ENCODE peak calls at places on chromosomes 12 and 14, in ten cellular contexts. One of them, this sample, is unnamed. For H3K4me1, the result is how much of the 10 kb centered on the place peaks cover.

GRCh38 chr12:95820096-95820703 is 29.6 kb upstream of the NTN4 start:
- DNase-seq in HCT116: peak
- DNase-seq in K562: peak
- DNase-seq in astrocyte: peak
- DNase-seq in IMR-90: peak
- DNase-seq in ascending aorta: no peak
- DNase-seq in upper lobe of right lung: no peak
- DNase-seq in cardiac muscle cell: peak
- DNase-seq in psoas muscle: no peak
- DNase-seq in GM23338: peak
- DNase-seq in this sample: no peak

GRCh38 chr14:34035177-34035933 is 84.5 kb upstream of the EGLN3 start:
- DNase-seq in HCT116: no peak
- DNase-seq in K562: no peak
- DNase-seq in psoas muscle: no peak
- DNase-seq in astrocyte: no peak
- DNase-seq in IMR-90: no peak
- DNase-seq in GM23338: no peak
- DNase-seq in cardiac muscle cell: no peak
- DNase-seq in upper lobe of right lung: no peak
- DNase-seq in ascending aorta: no peak
- DNase-seq in this sample: no peak

GRCh38 chr12:666066-666465 is 2.8 kb upstream of the NINJ2 start:
- DNase-seq in HCT116: no peak
- DNase-seq in upper lobe of right lung: no peak
- DNase-seq in astrocyte: no peak
- DNase-seq in cardiac muscle cell: no peak
- DNase-seq in psoas muscle: no peak
- DNase-seq in K562: no peak
- DNase-seq in GM23338: no peak
- DNase-seq in ascending aorta: no peak
- DNase-seq in IMR-90: no peak
- DNase-seq in this sample: no peak

GRCh38 chr12:106309671-106310313 is 7.3 kb downstream of the TCP11L2 start:
- DNase-seq in HCT116: no peak
- DNase-seq in astrocyte: peak
- DNase-seq in IMR-90: peak
- DNase-seq in GM23338: no peak
- DNase-seq in upper lobe of right lung: no peak
- DNase-seq in ascending aorta: no peak
- DNase-seq in K562: no peak
- DNase-seq in psoas muscle: peak
- DNase-seq in cardiac muscle cell: no peak
- DNase-seq in this sample: peak

GRCh38 chr12:6347367-6348338 is 5.8 kb upstream of the TNFRSF1A start:
- DNase-seq in ascending aorta: peak
- DNase-seq in IMR-90: peak
- DNase-seq in GM23338: no peak
- DNase-seq in K562: no peak
- DNase-seq in cardiac muscle cell: no peak
- DNase-seq in psoas muscle: peak
- DNase-seq in upper lobe of right lung: no peak
- DNase-seq in HCT116: no peak
- DNase-seq in astrocyte: peak
- DNase-seq in this sample: no peak

GRCh38 chr14:66746316-66747006 is 238.5 kb downstream of the GPHN start:
- DNase-seq in ascending aorta: no peak
- DNase-seq in GM23338: peak
- DNase-seq in upper lobe of right lung: no peak
- DNase-seq in psoas muscle: no peak
- DNase-seq in K562: peak
- DNase-seq in astrocyte: peak
- DNase-seq in IMR-90: peak
- DNase-seq in HCT116: peak
- DNase-seq in cardiac muscle cell: peak
- DNase-seq in this sample: no peak

GRCh38 chr12:96811083-96811482 is 96.0 kb upstream of the NEDD1 start:
- DNase-seq in ascending aorta: no peak
- DNase-seq in upper lobe of right lung: no peak
- DNase-seq in astrocyte: peak
- DNase-seq in HCT116: no peak
- DNase-seq in IMR-90: peak
- DNase-seq in GM23338: no peak
- DNase-seq in psoas muscle: no peak
- DNase-seq in K562: no peak
- DNase-seq in cardiac muscle cell: no peak
- DNase-seq in this sample: no peak

GRCh38 chr12:89368386-89368785 is 16.1 kb upstream of the DUSP6 start:
- DNase-seq in astrocyte: no peak
- DNase-seq in GM23338: no peak
- DNase-seq in HCT116: no peak
- DNase-seq in upper lobe of right lung: no peak
- DNase-seq in cardiac muscle cell: no peak
- DNase-seq in ascending aorta: no peak
- DNase-seq in K562: no peak
- DNase-seq in IMR-90: no peak
- DNase-seq in psoas muscle: no peak
- DNase-seq in this sample: no peak

GRCh38 chr12:4270670-4271432 is 2.7 kb upstream of the CCND2 start:
- DNase-seq in GM23338: peak
- DNase-seq in astrocyte: no peak
- DNase-seq in HCT116: no peak
- DNase-seq in K562: peak
- DNase-seq in psoas muscle: peak
- DNase-seq in IMR-90: no peak
- DNase-seq in cardiac muscle cell: peak
- DNase-seq in ascending aorta: peak
- DNase-seq in upper lobe of right lung: peak
- DNase-seq in this sample: peak

GRCh38 chr14:33297565-33297964 is 358.9 kb downstream of the NPAS3 start:
- DNase-seq in GM23338: peak
- DNase-seq in cardiac muscle cell: no peak
- DNase-seq in astrocyte: no peak
- DNase-seq in HCT116: no peak
- DNase-seq in upper lobe of right lung: no peak
- DNase-seq in psoas muscle: no peak
- DNase-seq in K562: no peak
- DNase-seq in IMR-90: no peak
- DNase-seq in ascending aorta: no peak
- DNase-seq in this sample: no peak

GRCh38 chr14:71466942-71467341 is 465.3 kb upstream of the RGS6 start:
- DNase-seq in cardiac muscle cell: no peak
- DNase-seq in upper lobe of right lung: no peak
- DNase-seq in K562: no peak
- DNase-seq in astrocyte: no peak
- DNase-seq in GM23338: no peak
- DNase-seq in HCT116: no peak
- DNase-seq in psoas muscle: no peak
- DNase-seq in ascending aorta: no peak
- DNase-seq in IMR-90: no peak
- DNase-seq in this sample: no peak

GRCh38 chr12:104740668-104741067 is 217.4 kb downstream of the SLC41A2 start:
- DNase-seq in K562: no peak
- DNase-seq in HCT116: no peak
- DNase-seq in psoas muscle: no peak
- DNase-seq in cardiac muscle cell: no peak
- DNase-seq in GM23338: no peak
- DNase-seq in ascending aorta: peak
- DNase-seq in upper lobe of right lung: no peak
- DNase-seq in IMR-90: no peak
- DNase-seq in astrocyte: no peak
- DNase-seq in this sample: no peak
- H3K4me1 ChIP-seq in K562: under half
- H3K4me1 ChIP-seq in HCT116: under half
- H3K4me1 ChIP-seq in psoas muscle: under half
- H3K4me1 ChIP-seq in cardiac muscle cell: under half
- H3K4me1 ChIP-seq in GM23338: under half
- H3K4me1 ChIP-seq in ascending aorta: under half
- H3K4me1 ChIP-seq in upper lobe of right lung: under half
- H3K4me1 ChIP-seq in IMR-90: under half
- H3K4me1 ChIP-seq in astrocyte: under half
- H3K4me1 ChIP-seq in this sample: under half

GRCh38 chr14:54664961-54665360 is 98.0 kb downstream of the SAMD4A start:
- DNase-seq in IMR-90: no peak
- DNase-seq in upper lobe of right lung: no peak
- DNase-seq in HCT116: no peak
- DNase-seq in cardiac muscle cell: no peak
- DNase-seq in astrocyte: peak
- DNase-seq in psoas muscle: no peak
- DNase-seq in ascending aorta: no peak
- DNase-seq in GM23338: no peak
- DNase-seq in K562: no peak
- DNase-seq in this sample: no peak
- H3K27ac ChIP-seq in IMR-90: no peak
- H3K27ac ChIP-seq in upper lobe of right lung: no peak
- H3K27ac ChIP-seq in HCT116: no peak
- H3K27ac ChIP-seq in cardiac muscle cell: peak
- H3K27ac ChIP-seq in astrocyte: no peak
- H3K27ac ChIP-seq in psoas muscle: no peak
- H3K27ac ChIP-seq in ascending aorta: no peak
- H3K27ac ChIP-seq in GM23338: no peak
- H3K27ac ChIP-seq in K562: no peak
- H3K27ac ChIP-seq in this sample: no peak

GRCh38 chr12:52650520-52651081 is 1.4 kb downstream of the KRT2 start:
- DNase-seq in HCT116: no peak
- DNase-seq in cardiac muscle cell: no peak
- DNase-seq in GM23338: no peak
- DNase-seq in ascending aorta: peak
- DNase-seq in K562: no peak
- DNase-seq in upper lobe of right lung: no peak
- DNase-seq in IMR-90: no peak
- DNase-seq in astrocyte: no peak
- DNase-seq in psoas muscle: no peak
- DNase-seq in this sample: no peak

GRCh38 chr12:52648012-52648550 is 3.9 kb downstream of the KRT2 start:
- DNase-seq in psoas muscle: no peak
- DNase-seq in IMR-90: no peak
- DNase-seq in astrocyte: no peak
- DNase-seq in HCT116: no peak
- DNase-seq in K562: no peak
- DNase-seq in GM23338: no peak
- DNase-seq in ascending aorta: no peak
- DNase-seq in cardiac muscle cell: no peak
- DNase-seq in upper lobe of right lung: no peak
- DNase-seq in this sample: no peak

GRCh38 chr12:52646613-52647012 is 5.4 kb downstream of the KRT2 start:
- DNase-seq in upper lobe of right lung: no peak
- DNase-seq in ascending aorta: no peak
- DNase-seq in GM23338: peak
- DNase-seq in psoas muscle: no peak
- DNase-seq in IMR-90: no peak
- DNase-seq in HCT116: no peak
- DNase-seq in K562: no peak
- DNase-seq in cardiac muscle cell: no peak
- DNase-seq in astrocyte: no peak
- DNase-seq in this sample: no peak

GRCh38 chr12:52647601-52648000 is 4.4 kb downstream of the KRT2 start:
- DNase-seq in astrocyte: no peak
- DNase-seq in GM23338: no peak
- DNase-seq in upper lobe of right lung: no peak
- DNase-seq in psoas muscle: no peak
- DNase-seq in K562: no peak
- DNase-seq in IMR-90: no peak
- DNase-seq in cardiac muscle cell: no peak
- DNase-seq in ascending aorta: no peak
- DNase-seq in HCT116: no peak
- DNase-seq in this sample: peak

GRCh38 chr12:52649066-52649465 is 2.9 kb downstream of the KRT2 start:
- DNase-seq in astrocyte: no peak
- DNase-seq in IMR-90: no peak
- DNase-seq in HCT116: no peak
- DNase-seq in ascending aorta: no peak
- DNase-seq in cardiac muscle cell: no peak
- DNase-seq in psoas muscle: no peak
- DNase-seq in upper lobe of right lung: no peak
- DNase-seq in GM23338: no peak
- DNase-seq in K562: no peak
- DNase-seq in this sample: no peak
- TF ChIP-seq CTCF in astrocyte: no peak
- TF ChIP-seq CTCF in IMR-90: no peak
- TF ChIP-seq CTCF in HCT116: no peak
- TF ChIP-seq CTCF in ascending aorta: no peak
- TF ChIP-seq CTCF in cardiac muscle cell: no peak
- TF ChIP-seq CTCF in psoas muscle: no peak
- TF ChIP-seq CTCF in upper lobe of right lung: no peak
- TF ChIP-seq CTCF in GM23338: no peak
- TF ChIP-seq CTCF in K562: no peak
- TF ChIP-seq CTCF in this sample: no peak

GRCh38 chr14:59705245-59705644 is 128.6 kb upstream of the CCDC175 start:
- DNase-seq in GM23338: no peak
- DNase-seq in IMR-90: no peak
- DNase-seq in K562: no peak
- DNase-seq in cardiac muscle cell: no peak
- DNase-seq in HCT116: no peak
- DNase-seq in ascending aorta: no peak
- DNase-seq in astrocyte: no peak
- DNase-seq in upper lobe of right lung: no peak
- DNase-seq in psoas muscle: no peak
- DNase-seq in this sample: no peak
- H3K4me1 ChIP-seq in GM23338: under half
- H3K4me1 ChIP-seq in IMR-90: under half
- H3K4me1 ChIP-seq in K562: under half
- H3K4me1 ChIP-seq in cardiac muscle cell: under half
- H3K4me1 ChIP-seq in HCT116: under half
- H3K4me1 ChIP-seq in ascending aorta: under half
- H3K4me1 ChIP-seq in astrocyte: under half
- H3K4me1 ChIP-seq in upper lobe of right lung: under half
- H3K4me1 ChIP-seq in psoas muscle: under half
- H3K4me1 ChIP-seq in this sample: under half

DNA sequence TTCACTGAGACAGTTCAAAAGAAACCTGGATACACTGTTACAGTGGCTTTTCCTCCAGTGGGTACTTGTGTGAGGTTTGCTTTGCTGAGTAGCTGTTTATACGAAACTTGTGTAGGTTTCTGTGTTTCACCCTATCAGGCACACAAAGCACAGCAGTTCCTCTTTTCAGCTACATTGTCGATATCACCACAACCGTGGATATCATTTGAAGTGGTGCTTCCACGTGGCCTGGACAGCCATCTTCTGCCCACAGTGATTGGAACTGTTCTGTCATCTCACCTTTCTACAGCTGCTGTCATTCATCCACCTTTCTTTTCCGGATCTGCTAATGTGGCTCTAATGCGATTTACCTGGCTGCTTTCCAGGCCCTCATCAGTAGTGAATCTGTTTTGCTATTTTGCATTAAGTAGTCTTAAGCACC is 368.8 kb downstream of the SYT1 start:
- DNase-seq in HCT116: no peak
- DNase-seq in upper lobe of right lung: no peak
- DNase-seq in GM23338: no peak
- DNase-seq in psoas muscle: no peak
- DNase-seq in cardiac muscle cell: no peak
- DNase-seq in IMR-90: no peak
- DNase-seq in K562: no peak
- DNase-seq in astrocyte: no peak
- DNase-seq in ascending aorta: no peak
- DNase-seq in this sample: no peak
- H3K27ac ChIP-seq in HCT116: no peak
- H3K27ac ChIP-seq in upper lobe of right lung: no peak
- H3K27ac ChIP-seq in GM23338: no peak
- H3K27ac ChIP-seq in psoas muscle: no peak
- H3K27ac ChIP-seq in cardiac muscle cell: no peak
- H3K27ac ChIP-seq in IMR-90: no peak
- H3K27ac ChIP-seq in K562: no peak
- H3K27ac ChIP-seq in astrocyte: no peak
- H3K27ac ChIP-seq in ascending aorta: no peak
- H3K27ac ChIP-seq in this sample: no peak